ENCODE peak calls at places on chromosomes 16 and 17, in ten cellular contexts. O is adrenal gland, F is astrocyte of the hippocampus, Z is AG10803, R is RCC 7860, P is skeletal muscle cell, M is dorsolateral prefrontal cortex, G is left kidney, I is uterus, S is fibroblast of the aortic adventitia. E is an unnamed sample.

GRCh38 chr16:46974352-46974751 is 878 bp upstream of the DNAJA2 start:
- DNase-seq in G (peak; percentile 44), F (peak; percentile 12), P (no peak), R (no peak), M (no peak), O (no peak), I (no peak), Z (peak; percentile 11), S (peak; percentile 9), E (peak; percentile 29)

GRCh38 chr17:37608369-37609169 is 649 bp downstream of the SYNRG start:
- DNase-seq in R (peak; percentile 22), M (no peak), F (peak; percentile 67), P (no peak), I (no peak), O (no peak), S (peak; percentile 40), G (peak; percentile 90), Z (peak; percentile 31), E (peak; percentile 11)

GRCh38 chr16:68146583-68146982 is 61.4 kb downstream of the NFATC3 start:
- DNase-seq in O (no peak), P (peak; percentile 3), I (no peak), F (peak; percentile 50), Z (peak; percentile 61), R (no peak), G (peak; percentile 62), M (no peak), S (peak; percentile 60), E (no peak)

GRCh38 chr16:22034503-22034902 is 26.6 kb downstream of the MOSMO start:
- DNase-seq in M (no peak), Z (no peak), G (no peak), S (no peak), P (no peak), O (no peak), R (no peak), I (no peak), F (no peak), E (no peak)

GRCh38 chr16:56355786-56356275 is 69.5 kb downstream of the AMFR start:
- DNase-seq in M (no peak), G (peak; percentile 36), Z (no peak), I (no peak), S (no peak), P (no peak), O (peak; percentile 16), R (no peak), F (no peak), E (peak; percentile 21)

GRCh38 chr16:6482861-6483530 is 849.6 kb upstream of the RBFOX1 start:
- DNase-seq in R (no peak), M (peak; percentile 73), I (no peak), S (no peak), O (no peak), G (peak; percentile 11), F (no peak), P (no peak), Z (no peak), E (no peak)

GRCh38 chr17:9767432-9767991 is 23.9 kb downstream of the DHRS7C start:
- DNase-seq in P (no peak), O (no peak), R (no peak), F (no peak), G (no peak), Z (no peak), S (no peak), M (no peak), I (no peak), E (no peak)

GRCh38 chr17:83062011-83062817 is 17.2 kb upstream of the METRNL start:
- DNase-seq in R (no peak), M (no peak), G (no peak), Z (no peak), O (no peak), S (no peak), F (no peak), I (peak; percentile 10), P (no peak), E (no peak)

GRCh38 chr17:34098712-34099111 is 156.4 kb upstream of the CCL2 start:
- DNase-seq in S (no peak), O (no peak), M (no peak), R (no peak), Z (no peak), G (no peak), I (no peak), P (no peak), F (no peak), E (no peak)

GRCh38 chr17:20171741-20172377 is 162.7 kb downstream of the SPECC1 start:
- DNase-seq in R (peak; percentile 25), G (no peak), I (no peak), P (no peak), F (peak; percentile 72), O (no peak), Z (no peak), S (peak; percentile 30), M (no peak), E (no peak)

GRCh38 chr17:79980246-79981043 is 55.2 kb downstream of the TBC1D16 start:
- DNase-seq in R (no peak), Z (no peak), P (no peak), M (peak; percentile 30), I (no peak), S (no peak), O (no peak), F (no peak), G (no peak), E (no peak)

GRCh38 chr16:50591209-50591608 is 43.0 kb downstream of the NKD1 start:
- DNase-seq in F (no peak), M (no peak), Z (no peak), S (no peak), I (no peak), G (no peak), P (no peak), O (no peak), R (no peak), E (no peak)

GRCh38 chr17:82031303-82031884 is at the start of gene RAC3:
- DNase-seq in R (no peak), G (peak; percentile 78), O (no peak), I (no peak), F (peak; percentile 73), S (no peak), M (no peak), Z (no peak), P (no peak), E (peak; percentile 73)

GRCh38 chr17:74150428-74151025 is 53.0 kb upstream of the RPL38 start:
- DNase-seq in Z (no peak), S (no peak), F (no peak), R (no peak), M (no peak), P (no peak), I (no peak), G (peak; percentile 74), O (no peak), E (no peak)

GRCh38 chr17:43779145-43780125 is 658 bp upstream of the DUSP3 start:
- DNase-seq in I (peak; percentile 54), S (no peak), Z (no peak), G (peak; percentile 84), O (no peak), P (no peak), F (no peak), R (no peak), M (peak; percentile 63), E (no peak)

GRCh38 chr16:73095885-73096341 is 48.0 kb upstream of the ZFHX3 start:
- DNase-seq in F (peak; percentile 29), O (peak; percentile 22), R (no peak), I (no peak), S (peak; percentile 41), M (no peak), P (no peak), Z (no peak), G (peak; percentile 71), E (no peak)

GRCh38 chr16:83952940-83953795 is at the start of gene OSGIN1:
- DNase-seq in O (peak; percentile 97), P (peak; percentile 83), Z (peak; percentile 92), S (peak; percentile 95), R (peak; percentile 80), F (peak; percentile 96), M (peak; percentile 86), I (peak; percentile 94), G (peak; percentile 75), E (peak; percentile 76)

GRCh38 chr17:37458805-37459204 is 30.9 kb upstream of the DUSP14 start:
- DNase-seq in M (no peak), R (peak; percentile 67), G (no peak), Z (peak; percentile 85), S (peak; percentile 52), I (no peak), P (peak; percentile 72), F (peak; percentile 45), O (peak; percentile 43), E (no peak)

GRCh38 chr17:8146381-8147140 is 5.6 kb downstream of the PER1 start:
- DNase-seq in O (peak; percentile 51), R (no peak), F (no peak), P (no peak), G (no peak), Z (no peak), I (no peak), M (no peak), S (no peak), E (no peak)

GRCh38 chr16:68478526-68479249 is 30.4 kb upstream of the SMPD3 start:
- DNase-seq in O (no peak), S (no peak), M (no peak), P (no peak), Z (no peak), I (no peak), F (no peak), G (no peak), R (no peak), E (no peak)

GRCh38 chr17:76586741-76587487 is 1.3 kb upstream of the ST6GALNAC2 start:
- DNase-seq in G (peak; percentile 76), O (no peak), P (no peak), S (no peak), R (no peak), F (no peak), M (no peak), I (no peak), Z (no peak), E (no peak)

GRCh38 chr17:3534881-3535252 is 22.7 kb downstream of the TRPV3 start:
- DNase-seq in M (peak; percentile 59), R (no peak), G (peak; percentile 69), P (no peak), Z (peak; percentile 70), S (peak; percentile 75), F (peak; percentile 25), O (peak; percentile 27), I (no peak), E (no peak)

E was measured in GM12891.